ENCODE peak calls at places on chromosomes 12 and 14, in seven cellular contexts. Y is mesendoderm, V is IMR-90, Q is trophoblast cell, B is neuronal stem cell, W is mesenchymal stem cell, G is H1. L is an unnamed sample.

GRCh38 chr14:28901631-28902030 is 135.0 kb downstream of the FOXG1 start:
- DNase-seq in Y (peak; percentile 71), V (no peak), Q (peak; percentile 76), B (no peak), W (no peak), G (no peak), L (no peak)

GRCh38 chr12:2187195-2187963 is 134.6 kb downstream of the CACNA1C start:
- DNase-seq in Y (no peak), V (no peak), Q (no peak), B (no peak), W (no peak), G (no peak), L (no peak)

GRCh38 chr14:21868442-21869046 is 194.9 kb upstream of the OR4E1 start:
- DNase-seq in Y (peak; percentile 77), V (peak; percentile 32), Q (peak; percentile 33), B (peak; percentile 53), W (peak; percentile 23), G (peak; percentile 88), L (peak; percentile 81)

GRCh38 chr12:121209629-121210572 is at the start of gene P2RX4:
- DNase-seq in Y (peak; percentile 90), V (peak; percentile 73), Q (peak; percentile 90), B (peak; percentile 71), W (peak; percentile 84), G (peak; percentile 91), L (peak; percentile 93)

GRCh38 chr12:91778091-91778819 is 367.4 kb downstream of the BTG1 start:
- DNase-seq in Y (no peak), V (peak; percentile 13), Q (no peak), B (no peak), W (peak; percentile 26), G (no peak), L (no peak)

GRCh38 chr12:46553911-46554310 is 181.3 kb upstream of the SLC38A2 start:
- DNase-seq in Y (no peak), V (peak; percentile 76), Q (no peak), B (no peak), W (peak; percentile 22), G (no peak), L (no peak)

GRCh38 chr14:70391493-70392391 is 25.1 kb downstream of the SYNJ2BP start:
- DNase-seq in Y (no peak), V (no peak), Q (no peak), B (no peak), W (no peak), G (no peak), L (no peak)

GRCh38 chr12:65926119-65927004 is 102.1 kb downstream of the HMGA2 start:
- DNase-seq in Y (peak; percentile 77), V (no peak), Q (no peak), B (no peak), W (no peak), G (no peak), L (no peak)

GRCh38 chr12:24389394-24389793 is 439.9 kb upstream of the SOX5 start:
- DNase-seq in Y (no peak), V (no peak), Q (no peak), B (no peak), W (no peak), G (no peak), L (no peak)
- H4K8ac ChIP-seq in Y (no peak overlapping the region), V (no peak overlapping the region), Q (no peak overlapping the region), B (no peak overlapping the region), W (no peak overlapping the region), G (no peak overlapping the region), L (no peak overlapping the region)

DNA sequence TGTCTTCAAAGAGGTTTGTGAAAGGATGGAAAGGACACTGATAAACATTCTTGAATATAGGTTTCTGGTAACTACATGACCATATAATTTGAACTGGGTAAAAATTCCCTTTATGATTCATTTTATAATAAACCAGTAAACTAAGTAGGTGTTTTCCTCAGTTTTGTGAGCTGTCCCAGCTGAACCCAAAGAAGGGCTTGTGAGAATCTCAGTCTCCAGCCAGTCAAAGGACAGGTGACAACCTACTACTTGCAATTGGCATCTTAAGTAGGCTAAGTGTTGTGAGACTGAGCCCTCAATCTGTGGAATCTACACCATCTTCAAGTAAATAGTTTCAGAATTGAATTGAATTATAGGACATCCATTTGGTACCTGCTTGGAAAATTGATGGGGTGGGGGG is 75.2 kb downstream of the MYF5 start:
- DNase-seq in Y (no peak), V (no peak), Q (no peak), B (no peak), W (no peak), G (no peak), L (no peak)
- H3K18ac ChIP-seq in Y (no peak overlapping the region), V (no peak overlapping the region), Q (no peak overlapping the region), B (no peak overlapping the region), W (no peak overlapping the region), G (peak overlapping the region; percentile 64), L (no peak overlapping the region)

GRCh38 chr12:124620606-124621295 is 53.3 kb upstream of the NCOR2 start:
- DNase-seq in Y (no peak), V (peak; percentile 33), Q (peak; percentile 96), B (no peak), W (peak; percentile 44), G (no peak), L (no peak)

GRCh38 chr12:124617615-124618014 is 50.2 kb upstream of the NCOR2 start:
- DNase-seq in Y (no peak), V (no peak), Q (no peak), B (no peak), W (no peak), G (no peak), L (no peak)

GRCh38 chr12:124621296-124621660 is 53.9 kb upstream of the NCOR2 start:
- DNase-seq in Y (peak; percentile 74), V (peak; percentile 44), Q (peak; percentile 68), B (no peak), W (no peak), G (peak; percentile 65), L (peak; percentile 70)

GRCh38 chr12:124616394-124617343 is 49.3 kb upstream of the NCOR2 start:
- DNase-seq in Y (no peak), V (no peak), Q (peak; percentile 96), B (no peak), W (no peak), G (no peak), L (no peak)

GRCh38 chr12:124618291-124618902 is 51.0 kb upstream of the NCOR2 start:
- DNase-seq in Y (no peak), V (no peak), Q (no peak), B (no peak), W (no peak), G (no peak), L (no peak)
- H4K8ac ChIP-seq in Y (no peak overlapping the region), V (no peak overlapping the region), Q (no peak overlapping the region), B (no peak overlapping the region), W (no peak overlapping the region), G (no peak overlapping the region), L (no peak overlapping the region)

DNA sequence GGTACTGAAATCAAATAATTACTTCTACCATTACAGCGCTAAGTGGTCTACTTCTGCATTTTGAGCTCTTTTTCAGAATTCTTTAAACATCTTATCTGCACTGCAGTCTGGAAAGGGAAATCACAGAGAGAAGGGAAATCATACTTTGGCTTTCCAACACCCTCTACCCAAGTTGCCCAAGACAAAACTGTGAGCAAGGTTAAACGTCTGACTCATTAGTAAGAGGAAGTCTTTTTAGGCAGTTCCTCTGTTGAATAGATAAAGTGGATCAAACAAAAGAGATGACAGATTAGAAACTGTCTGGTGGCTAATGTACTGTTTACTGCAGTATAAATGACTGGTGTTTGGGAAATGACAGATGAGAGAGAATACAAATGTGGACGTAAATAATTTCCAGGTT is 858.1 kb downstream of the NRXN3 start:
- DNase-seq in Y (no peak), V (no peak), Q (no peak), B (no peak), W (no peak), G (no peak), L (no peak)
- H3K18ac ChIP-seq in Y (no peak overlapping the region), V (no peak overlapping the region), Q (no peak overlapping the region), B (no peak overlapping the region), W (no peak overlapping the region), G (no peak overlapping the region), L (no peak overlapping the region)

GRCh38 chr14:102316048-102316745 is 3.3 kb upstream of the ZNF839 start:
- DNase-seq in Y (no peak), V (peak; percentile 75), Q (no peak), B (no peak), W (peak; percentile 87), G (no peak), L (no peak)
- H4K8ac ChIP-seq in Y (no peak overlapping the region), V (peak overlapping the region; percentile 91), Q (peak overlapping the region; percentile 80), B (no peak overlapping the region), W (no peak overlapping the region), G (no peak overlapping the region), L (no peak overlapping the region)

GRCh38 chr14:24927809-24928208 is 122.1 kb downstream of the STXBP6 start:
- DNase-seq in Y (no peak), V (no peak), Q (no peak), B (no peak), W (no peak), G (no peak), L (no peak)
- H3K18ac ChIP-seq in Y (no peak overlapping the region), V (peak overlapping the region; percentile 29), Q (no peak overlapping the region), B (no peak overlapping the region), W (no peak overlapping the region), G (no peak overlapping the region), L (no peak overlapping the region)

GRCh38 chr14:30796707-30797106 is 77.7 kb upstream of the COCH start:
- DNase-seq in Y (no peak), V (no peak), Q (no peak), B (no peak), W (no peak), G (no peak), L (no peak)
- H4K8ac ChIP-seq in Y (no peak overlapping the region), V (no peak overlapping the region), Q (no peak overlapping the region), B (no peak overlapping the region), W (no peak overlapping the region), G (no peak overlapping the region), L (no peak overlapping the region)

DNA sequence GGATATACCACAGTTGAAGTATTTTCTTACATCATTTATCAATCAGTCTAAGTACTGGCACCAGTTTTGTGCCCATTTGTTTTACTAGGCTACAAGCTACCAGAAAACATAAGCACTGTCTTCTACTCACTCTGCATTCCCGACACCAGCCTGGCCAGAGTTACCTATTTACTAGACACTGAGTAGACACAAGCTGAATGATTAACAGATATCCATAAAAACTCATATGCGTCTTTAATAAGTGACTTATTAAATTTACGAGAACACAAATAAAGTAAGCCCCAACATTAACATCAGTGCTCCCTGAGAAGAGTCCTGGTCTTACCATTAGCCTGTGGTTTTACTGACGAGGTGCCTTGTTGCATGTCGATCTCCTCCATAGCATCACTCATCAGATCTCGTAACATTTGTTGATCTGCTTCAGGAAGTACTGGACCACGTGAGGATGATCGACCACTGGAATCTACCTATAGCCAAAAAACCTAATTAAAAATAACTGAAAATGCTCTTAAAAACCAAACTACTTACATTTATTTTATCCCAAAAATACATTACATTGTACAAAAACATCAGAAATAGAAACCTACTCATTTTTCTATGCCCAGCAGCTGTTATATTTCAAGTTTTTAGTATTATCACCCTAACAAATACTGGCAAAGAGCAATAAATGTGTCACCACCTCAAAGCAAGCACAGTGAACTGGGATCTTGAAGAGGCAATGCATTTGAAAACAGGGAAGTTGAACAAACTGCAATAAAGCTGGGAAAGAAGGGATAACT is 53.3 kb downstream of the BDKRB1 start:
- DNase-seq in Y (no peak), V (no peak), Q (no peak), B (no peak), W (no peak), G (no peak), L (no peak)
- H3K18ac ChIP-seq in Y (no peak overlapping the region), V (no peak overlapping the region), Q (no peak overlapping the region), B (no peak overlapping the region), W (no peak overlapping the region), G (no peak overlapping the region), L (no peak overlapping the region)